ENCODE peak calls at places on chromosomes 11 and 22, in nine cellular contexts. One of them, this sample, is unnamed.

GRCh38 chr22:41857160-41857859 is 24.4 kb downstream of the SREBF2 start:
- DNase-seq in tibial artery: peak; percentile 22
- DNase-seq in cardiac muscle cell: peak; percentile 76
- DNase-seq in astrocyte of the spinal cord: peak; percentile 63
- DNase-seq in bronchial epithelial cell: peak; percentile 92
- DNase-seq in mucosa of descending colon: no peak
- DNase-seq in GM12865: peak; percentile 84
- DNase-seq in nephron progenitor cell: peak; percentile 62
- DNase-seq in Calu3: peak; percentile 72
- DNase-seq in this sample: peak; percentile 56

GRCh38 chr11:2541881-2542361 is 97.1 kb downstream of the KCNQ1 start:
- DNase-seq in bronchial epithelial cell: no peak
- DNase-seq in cardiac muscle cell: no peak
- DNase-seq in nephron progenitor cell: no peak
- DNase-seq in tibial artery: no peak
- DNase-seq in mucosa of descending colon: peak; percentile 9
- DNase-seq in astrocyte of the spinal cord: no peak
- DNase-seq in GM12865: no peak
- DNase-seq in Calu3: no peak
- DNase-seq in this sample: no peak

GRCh38 chr11:73237471-73238290 is 19.6 kb downstream of the P2RY2 start:
- DNase-seq in astrocyte of the spinal cord: peak; percentile 8
- DNase-seq in Calu3: no peak
- DNase-seq in mucosa of descending colon: peak; percentile 16
- DNase-seq in nephron progenitor cell: no peak
- DNase-seq in tibial artery: no peak
- DNase-seq in GM12865: no peak
- DNase-seq in cardiac muscle cell: no peak
- DNase-seq in bronchial epithelial cell: no peak
- DNase-seq in this sample: no peak

GRCh38 chr11:17629113-17629512 is 82.1 kb downstream of the OTOG start:
- DNase-seq in GM12865: no peak
- DNase-seq in Calu3: no peak
- DNase-seq in cardiac muscle cell: no peak
- DNase-seq in mucosa of descending colon: no peak
- DNase-seq in bronchial epithelial cell: no peak
- DNase-seq in tibial artery: no peak
- DNase-seq in nephron progenitor cell: no peak
- DNase-seq in astrocyte of the spinal cord: no peak
- DNase-seq in this sample: no peak

GRCh38 chr11:110096369-110096976 is 3.3 kb downstream of the ZC3H12C start:
- DNase-seq in cardiac muscle cell: no peak
- DNase-seq in tibial artery: no peak
- DNase-seq in bronchial epithelial cell: peak; percentile 52
- DNase-seq in GM12865: no peak
- DNase-seq in nephron progenitor cell: no peak
- DNase-seq in mucosa of descending colon: no peak
- DNase-seq in Calu3: no peak
- DNase-seq in astrocyte of the spinal cord: no peak
- DNase-seq in this sample: no peak

GRCh38 chr11:77197626-77198320 is 69.7 kb downstream of the MYO7A start:
- DNase-seq in GM12865: no peak
- DNase-seq in astrocyte of the spinal cord: no peak
- DNase-seq in tibial artery: peak; percentile 3
- DNase-seq in cardiac muscle cell: no peak
- DNase-seq in bronchial epithelial cell: no peak
- DNase-seq in mucosa of descending colon: peak; percentile 7
- DNase-seq in nephron progenitor cell: no peak
- DNase-seq in Calu3: no peak
- DNase-seq in this sample: no peak

GRCh38 chr11:69814411-69814810 is 4.8 kb downstream of the FGF3 start:
- DNase-seq in cardiac muscle cell: no peak
- DNase-seq in GM12865: no peak
- DNase-seq in tibial artery: no peak
- DNase-seq in bronchial epithelial cell: no peak
- DNase-seq in Calu3: no peak
- DNase-seq in mucosa of descending colon: no peak
- DNase-seq in astrocyte of the spinal cord: no peak
- DNase-seq in nephron progenitor cell: no peak
- DNase-seq in this sample: no peak

GRCh38 chr22:36141481-36141880 is 19.1 kb downstream of the APOL3 start:
- DNase-seq in Calu3: no peak
- DNase-seq in bronchial epithelial cell: no peak
- DNase-seq in nephron progenitor cell: no peak
- DNase-seq in GM12865: no peak
- DNase-seq in cardiac muscle cell: no peak
- DNase-seq in mucosa of descending colon: no peak
- DNase-seq in astrocyte of the spinal cord: no peak
- DNase-seq in tibial artery: no peak
- DNase-seq in this sample: no peak

GRCh38 chr11:42524534-42525227 is 787.1 kb upstream of the API5 start:
- DNase-seq in tibial artery: peak; percentile 51
- DNase-seq in Calu3: peak; percentile 57
- DNase-seq in astrocyte of the spinal cord: peak; percentile 66
- DNase-seq in bronchial epithelial cell: peak; percentile 47
- DNase-seq in cardiac muscle cell: peak; percentile 85
- DNase-seq in GM12865: peak; percentile 68
- DNase-seq in nephron progenitor cell: peak; percentile 73
- DNase-seq in mucosa of descending colon: no peak
- DNase-seq in this sample: peak; percentile 46

GRCh38 chr11:74090701-74091100 is 80.1 kb downstream of the C2CD3 start:
- DNase-seq in GM12865: peak; percentile 14
- DNase-seq in tibial artery: no peak
- DNase-seq in Calu3: peak; percentile 14
- DNase-seq in astrocyte of the spinal cord: no peak
- DNase-seq in cardiac muscle cell: no peak
- DNase-seq in mucosa of descending colon: no peak
- DNase-seq in bronchial epithelial cell: peak; percentile 10
- DNase-seq in nephron progenitor cell: no peak
- DNase-seq in this sample: no peak

GRCh38 chr11:68998390-68998911 is 14.6 kb downstream of the MRGPRF start:
- DNase-seq in bronchial epithelial cell: no peak
- DNase-seq in GM12865: no peak
- DNase-seq in cardiac muscle cell: peak; percentile 83
- DNase-seq in astrocyte of the spinal cord: peak; percentile 33
- DNase-seq in nephron progenitor cell: no peak
- DNase-seq in mucosa of descending colon: peak; percentile 16
- DNase-seq in Calu3: no peak
- DNase-seq in tibial artery: no peak
- DNase-seq in this sample: no peak

GRCh38 chr22:28015676-28016601 is 96.9 kb upstream of the PITPNB start:
- DNase-seq in mucosa of descending colon: peak; percentile 21
- DNase-seq in GM12865: no peak
- DNase-seq in bronchial epithelial cell: no peak
- DNase-seq in astrocyte of the spinal cord: no peak
- DNase-seq in nephron progenitor cell: no peak
- DNase-seq in tibial artery: peak; percentile 19
- DNase-seq in Calu3: no peak
- DNase-seq in cardiac muscle cell: peak; percentile 67
- DNase-seq in this sample: no peak

GRCh38 chr11:96155627-96156378 is 187.2 kb downstream of the MAML2 start:
- DNase-seq in GM12865: peak; percentile 86
- DNase-seq in bronchial epithelial cell: peak; percentile 94
- DNase-seq in mucosa of descending colon: peak; percentile 47
- DNase-seq in nephron progenitor cell: no peak
- DNase-seq in astrocyte of the spinal cord: peak; percentile 98
- DNase-seq in cardiac muscle cell: no peak
- DNase-seq in tibial artery: peak; percentile 83
- DNase-seq in Calu3: peak; percentile 23
- DNase-seq in this sample: peak; percentile 66

GRCh38 chr22:46762238-46763050 is at the start of gene TBC1D22A:
- DNase-seq in Calu3: peak; percentile 94
- DNase-seq in nephron progenitor cell: peak; percentile 93
- DNase-seq in bronchial epithelial cell: peak; percentile 79
- DNase-seq in tibial artery: peak; percentile 92
- DNase-seq in cardiac muscle cell: peak; percentile 97
- DNase-seq in astrocyte of the spinal cord: peak; percentile 94
- DNase-seq in mucosa of descending colon: peak; percentile 98
- DNase-seq in GM12865: peak; percentile 97
- DNase-seq in this sample: peak; percentile 92
- TF ChIP-seq CTCF in Calu3: no peak
- TF ChIP-seq CTCF in nephron progenitor cell: no peak
- TF ChIP-seq CTCF in bronchial epithelial cell: no peak
- TF ChIP-seq CTCF in tibial artery: peak; percentile 10
- TF ChIP-seq CTCF in cardiac muscle cell: no peak
- TF ChIP-seq CTCF in astrocyte of the spinal cord: no peak
- TF ChIP-seq CTCF in mucosa of descending colon: no peak
- TF ChIP-seq CTCF in GM12865: no peak
- TF ChIP-seq CTCF in this sample: no peak

DNA sequence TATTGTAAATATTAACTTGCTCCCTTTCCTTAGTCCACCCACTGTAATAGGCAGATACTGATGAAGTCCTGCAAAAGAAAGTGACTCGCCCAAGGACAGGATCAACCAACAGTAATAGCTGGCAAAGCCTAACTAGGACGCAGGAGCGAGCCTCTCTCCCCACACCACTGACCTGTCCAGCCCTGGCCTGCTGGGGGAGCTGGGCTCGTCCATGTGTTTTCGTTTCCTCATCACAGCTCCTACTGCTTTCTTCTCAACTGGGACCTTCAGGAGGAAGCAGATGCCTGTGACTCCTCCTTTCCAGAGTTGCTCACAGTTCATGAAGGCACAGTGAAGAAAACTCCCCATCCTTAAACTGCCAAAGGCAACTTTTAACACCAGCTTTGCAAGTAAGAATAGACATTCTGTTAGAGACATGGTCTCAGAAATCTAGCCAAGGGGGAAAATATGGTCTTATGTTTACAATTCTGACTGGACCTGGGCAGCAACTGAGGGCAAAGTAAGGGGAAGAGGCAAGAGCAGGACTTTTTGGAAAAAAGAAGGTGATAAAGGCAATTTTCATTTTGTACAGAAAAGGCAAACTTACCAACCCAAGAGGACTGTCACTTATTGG is 11.6 kb upstream of the GPHA2 start:
- DNase-seq in GM12865: no peak
- DNase-seq in cardiac muscle cell: no peak
- DNase-seq in bronchial epithelial cell: no peak
- DNase-seq in tibial artery: no peak
- DNase-seq in mucosa of descending colon: no peak
- DNase-seq in astrocyte of the spinal cord: no peak
- DNase-seq in nephron progenitor cell: no peak
- DNase-seq in Calu3: no peak
- DNase-seq in this sample: no peak
- TF ChIP-seq CTCF in GM12865: no peak
- TF ChIP-seq CTCF in cardiac muscle cell: peak; percentile 16
- TF ChIP-seq CTCF in bronchial epithelial cell: no peak
- TF ChIP-seq CTCF in tibial artery: no peak
- TF ChIP-seq CTCF in mucosa of descending colon: no peak
- TF ChIP-seq CTCF in astrocyte of the spinal cord: no peak
- TF ChIP-seq CTCF in nephron progenitor cell: no peak
- TF ChIP-seq CTCF in Calu3: no peak
- TF ChIP-seq CTCF in this sample: no peak

GRCh38 chr11:114277637-114278341 is 18.4 kb upstream of the NNMT start:
- DNase-seq in cardiac muscle cell: no peak
- DNase-seq in Calu3: no peak
- DNase-seq in bronchial epithelial cell: no peak
- DNase-seq in mucosa of descending colon: no peak
- DNase-seq in astrocyte of the spinal cord: no peak
- DNase-seq in nephron progenitor cell: no peak
- DNase-seq in GM12865: no peak
- DNase-seq in tibial artery: no peak
- DNase-seq in this sample: no peak
- TF ChIP-seq CTCF in cardiac muscle cell: no peak
- TF ChIP-seq CTCF in Calu3: no peak
- TF ChIP-seq CTCF in bronchial epithelial cell: no peak
- TF ChIP-seq CTCF in mucosa of descending colon: no peak
- TF ChIP-seq CTCF in astrocyte of the spinal cord: no peak
- TF ChIP-seq CTCF in nephron progenitor cell: no peak
- TF ChIP-seq CTCF in GM12865: no peak
- TF ChIP-seq CTCF in tibial artery: no peak
- TF ChIP-seq CTCF in this sample: no peak

DNA sequence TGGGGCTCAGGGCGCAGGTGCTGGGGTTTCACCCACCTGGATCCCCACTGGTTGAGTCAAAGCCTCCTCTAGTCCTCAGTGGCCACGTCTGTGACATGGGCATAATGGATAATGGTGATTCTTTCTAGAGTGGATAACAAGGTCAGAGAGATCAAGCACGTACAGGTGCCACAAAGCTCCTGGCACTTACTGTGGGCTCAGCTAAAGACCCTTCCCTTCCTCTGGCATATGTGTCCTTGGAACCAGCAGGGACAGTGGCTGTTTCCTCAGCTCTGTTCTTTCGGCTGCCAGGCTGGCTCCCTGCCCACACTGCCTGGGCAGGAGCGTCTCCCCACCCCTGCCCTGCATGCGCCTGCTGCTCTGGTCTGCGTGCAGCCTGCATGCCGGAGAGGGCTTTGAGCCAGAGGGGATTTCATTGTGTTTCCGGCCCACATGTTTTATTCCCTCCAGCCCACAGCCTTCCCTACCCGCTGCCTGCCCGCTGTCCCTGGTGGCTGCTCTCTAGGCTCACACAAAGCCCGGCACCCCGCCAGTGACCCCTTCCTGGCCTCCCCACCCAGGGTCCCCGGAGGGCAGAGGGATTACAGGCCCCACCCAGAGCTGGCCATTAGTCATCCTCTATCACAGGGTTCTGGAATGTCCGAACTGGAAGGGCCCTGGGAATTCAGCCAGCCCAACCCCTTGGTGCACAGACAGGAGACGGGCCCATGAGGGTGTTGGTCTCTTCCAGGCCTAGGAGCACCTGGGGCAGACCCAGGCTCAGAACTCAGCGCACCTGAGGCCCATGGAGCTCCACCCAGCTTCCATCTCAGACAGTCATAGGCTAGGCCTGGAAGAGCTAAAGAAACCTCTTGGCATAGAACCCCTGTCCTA is 55.3 kb upstream of the GCAT start:
- DNase-seq in Calu3: peak; percentile 94
- DNase-seq in GM12865: no peak
- DNase-seq in tibial artery: peak; percentile 91
- DNase-seq in bronchial epithelial cell: peak; percentile 91
- DNase-seq in mucosa of descending colon: peak; percentile 83
- DNase-seq in astrocyte of the spinal cord: peak; percentile 91
- DNase-seq in cardiac muscle cell: no peak
- DNase-seq in nephron progenitor cell: no peak
- DNase-seq in this sample: no peak
- TF ChIP-seq CTCF in Calu3: no peak
- TF ChIP-seq CTCF in GM12865: no peak
- TF ChIP-seq CTCF in tibial artery: peak; percentile 14
- TF ChIP-seq CTCF in bronchial epithelial cell: no peak
- TF ChIP-seq CTCF in mucosa of descending colon: no peak
- TF ChIP-seq CTCF in astrocyte of the spinal cord: no peak
- TF ChIP-seq CTCF in cardiac muscle cell: peak; percentile 25
- TF ChIP-seq CTCF in nephron progenitor cell: no peak
- TF ChIP-seq CTCF in this sample: no peak

GRCh38 chr11:66495401-66495844 is 15.0 kb upstream of the BBS1 start:
- DNase-seq in Calu3: peak; percentile 15
- DNase-seq in nephron progenitor cell: no peak
- DNase-seq in bronchial epithelial cell: no peak
- DNase-seq in astrocyte of the spinal cord: no peak
- DNase-seq in cardiac muscle cell: no peak
- DNase-seq in mucosa of descending colon: no peak
- DNase-seq in GM12865: no peak
- DNase-seq in tibial artery: no peak
- DNase-seq in this sample: no peak
- TF ChIP-seq CTCF in Calu3: no peak
- TF ChIP-seq CTCF in nephron progenitor cell: peak; percentile 22
- TF ChIP-seq CTCF in bronchial epithelial cell: peak; percentile 14
- TF ChIP-seq CTCF in astrocyte of the spinal cord: peak; percentile 39
- TF ChIP-seq CTCF in cardiac muscle cell: peak; percentile 11
- TF ChIP-seq CTCF in mucosa of descending colon: no peak
- TF ChIP-seq CTCF in GM12865: peak; percentile 28
- TF ChIP-seq CTCF in tibial artery: no peak
- TF ChIP-seq CTCF in this sample: no peak